ENCODE peak calls at places on chromosomes 2 and 18, in five cellular contexts. B, O, P, Z and G are unnamed samples.

GRCh38 chr18:73835656-73836055 is 312.0 kb downstream of the FBXO15 start:
- DNase-seq in B (no peak), O (no peak), P (no peak), Z (no peak), G (no peak)

GRCh38 chr18:8177330-8178016 is 431.8 kb upstream of the RAB12 start:
- DNase-seq in B (peak), O (peak), P (no peak), Z (peak), G (no peak)

GRCh38 chr2:60553992-60554648 is 666 bp upstream of the BCL11A start:
- DNase-seq in B (peak), O (peak), P (peak), Z (peak), G (peak)

GRCh38 chr2:202122975-202123765 is 50.1 kb downstream of the KIAA2012 start:
- DNase-seq in B (no peak), O (peak), P (no peak), Z (no peak), G (peak)

GRCh38 chr2:134320930-134321329 is 67.1 kb downstream of the MGAT5 start:
- DNase-seq in B (no peak), O (no peak), P (no peak), Z (no peak), G (no peak)

GRCh38 chr2:112151701-112152440 is 13.7 kb downstream of the FBLN7 start:
- DNase-seq in B (no peak), O (no peak), P (peak), Z (no peak), G (no peak)

GRCh38 chr2:157887946-157888345 is 11.8 kb upstream of the ACVR1 start:
- DNase-seq in B (peak), O (no peak), P (no peak), Z (no peak), G (no peak)

GRCh38 chr2:64453710-64454315 is at the start of gene LGALSL:
- DNase-seq in B (peak), O (peak), P (no peak), Z (peak), G (peak)

GRCh38 chr2:200318940-200319435 is 12.5 kb downstream of the SPATS2L start:
- DNase-seq in B (no peak), O (no peak), P (no peak), Z (no peak), G (no peak)

GRCh38 chr2:128446049-128446811 is 127.6 kb upstream of the HS6ST1 start:
- DNase-seq in B (no peak), O (no peak), P (peak), Z (no peak), G (peak)

GRCh38 chr2:105598404-105598803 is 146.3 kb upstream of the NCK2 start:
- DNase-seq in B (no peak), O (no peak), P (no peak), Z (no peak), G (no peak)

GRCh38 chr2:172919732-172920131 is 155.9 kb upstream of the MAP3K20 start:
- DNase-seq in B (no peak), O (no peak), P (no peak), Z (no peak), G (no peak)

GRCh38 chr2:207337234-207338219 is 171.8 kb upstream of the KLF7 start:
- DNase-seq in B (peak), O (no peak), P (no peak), Z (no peak), G (no peak)

GRCh38 chr18:49704334-49704733 is 109.0 kb downstream of the ACAA2 start:
- DNase-seq in B (peak), O (no peak), P (no peak), Z (no peak), G (no peak)

GRCh38 chr2:221896505-221897151 is 324.5 kb upstream of the EPHA4 start:
- DNase-seq in B (no peak), O (peak), P (no peak), Z (no peak), G (no peak)

GRCh38 chr2:221895366-221896121 is 323.4 kb upstream of the EPHA4 start:
- DNase-seq in B (no peak), O (no peak), P (no peak), Z (no peak), G (no peak)

DNA sequence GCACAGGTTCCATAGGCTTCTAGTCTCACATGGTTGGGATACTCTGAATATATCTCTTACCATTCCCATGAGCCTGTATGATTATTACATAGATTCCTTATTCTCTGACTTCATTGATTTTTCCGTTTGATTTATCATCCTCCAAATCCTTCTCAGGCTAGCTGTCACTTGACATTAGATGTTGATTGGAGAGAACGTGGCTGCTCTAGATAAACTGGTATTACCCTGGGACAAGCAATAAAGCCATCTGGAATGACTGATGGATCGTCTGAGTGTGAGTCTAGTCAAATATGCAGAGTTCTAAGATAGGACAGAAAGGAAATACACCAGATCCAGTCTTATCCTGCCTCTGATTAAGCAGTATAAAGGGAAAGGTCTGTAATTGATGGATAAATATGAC is 325.6 kb upstream of the EPHA4 start:
- DNase-seq in B (no peak), O (no peak), P (no peak), Z (no peak), G (no peak)
- TF ChIP-seq CTCF in B (no peak), O (no peak), P (no peak), Z (no peak), G (no peak)

GRCh38 chr2:219726916-219727315 is 99.5 kb downstream of the SLC4A3 start:
- DNase-seq in B (peak), O (peak), P (no peak), Z (no peak), G (no peak)
- TF ChIP-seq CTCF in B (peak), O (peak), P (no peak), Z (peak), G (no peak)

GRCh38 chr18:24026457-24026856 is 11.9 kb downstream of the TTC39C start:
- DNase-seq in B (no peak), O (no peak), P (no peak), Z (no peak), G (no peak)

GRCh38 chr18:24024425-24024824 is 9.9 kb downstream of the TTC39C start:
- DNase-seq in B (no peak), O (no peak), P (no peak), Z (no peak), G (no peak)

GRCh38 chr18:24021505-24021904 is 7.0 kb downstream of the TTC39C start:
- DNase-seq in B (peak), O (no peak), P (no peak), Z (no peak), G (no peak)

GRCh38 chr18:24022141-24022540 is 7.6 kb downstream of the TTC39C start:
- DNase-seq in B (peak), O (no peak), P (no peak), Z (no peak), G (no peak)

GRCh38 chr18:24023185-24023814 is 8.7 kb downstream of the TTC39C start:
- DNase-seq in B (no peak), O (peak), P (no peak), Z (peak), G (no peak)
- TF ChIP-seq CTCF in B (no peak), O (peak), P (no peak), Z (peak), G (peak)

GRCh38 chr2:84653302-84653701 is 137.0 kb downstream of the DNAH6 start:
- DNase-seq in B (no peak), O (peak), P (no peak), Z (no peak), G (no peak)
- TF ChIP-seq CTCF in B (no peak), O (peak), P (no peak), Z (no peak), G (no peak)

GRCh38 chr2:85505551-85506238 is 33.3 kb upstream of the MAT2A start:
- DNase-seq in B (peak), O (no peak), P (no peak), Z (no peak), G (no peak)

GRCh38 chr2:85503168-85503610 is 35.8 kb upstream of the MAT2A start:
- DNase-seq in B (no peak), O (no peak), P (no peak), Z (no peak), G (no peak)

GRCh38 chr2:85502720-85503119 is 36.2 kb upstream of the MAT2A start:
- DNase-seq in B (no peak), O (no peak), P (no peak), Z (no peak), G (no peak)

GRCh38 chr2:85504434-85505261 is 34.3 kb upstream of the MAT2A start:
- DNase-seq in B (peak), O (no peak), P (no peak), Z (peak), G (peak)

GRCh38 chr2:85503611-85504433 is 35.1 kb upstream of the MAT2A start:
- DNase-seq in B (no peak), O (no peak), P (no peak), Z (peak), G (no peak)
- TF ChIP-seq CTCF in B (no peak), O (no peak), P (no peak), Z (no peak), G (no peak)

GRCh38 chr18:59459352-59460059 is 100.4 kb upstream of the LMAN1 start:
- DNase-seq in B (peak), O (peak), P (no peak), Z (no peak), G (no peak)
- TF ChIP-seq CTCF in B (peak), O (peak), P (peak), Z (peak), G (peak)

GRCh38 chr18:23042133-23042532 is 93.2 kb upstream of the CABLES1 start:
- DNase-seq in B (no peak), O (no peak), P (no peak), Z (no peak), G (no peak)
- TF ChIP-seq CTCF in B (no peak), O (no peak), P (no peak), Z (no peak), G (no peak)

GRCh38 chr2:123958011-123958410 is 67.1 kb upstream of the CNTNAP5 start:
- DNase-seq in B (peak), O (no peak), P (no peak), Z (no peak), G (no peak)

GRCh38 chr2:123961576-123961975 is 63.5 kb upstream of the CNTNAP5 start:
- DNase-seq in B (no peak), O (peak), P (no peak), Z (no peak), G (no peak)
- TF ChIP-seq CTCF in B (no peak), O (no peak), P (no peak), Z (no peak), G (no peak)

GRCh38 chr2:234447189-234447588 is 49.7 kb downstream of the ARL4C start:
- DNase-seq in B (no peak), O (no peak), P (no peak), Z (no peak), G (no peak)
- TF ChIP-seq CTCF in B (no peak), O (no peak), P (no peak), Z (no peak), G (no peak)

GRCh38 chr2:113273031-113273551 is 5.6 kb downstream of the PAX8 start:
- DNase-seq in B (peak), O (peak), P (no peak), Z (no peak), G (peak)
- TF ChIP-seq CTCF in B (no peak), O (peak), P (no peak), Z (no peak), G (peak)